ENCODE peak calls at places on chromosomes 1 and 21, in four cellular contexts. Y is activated effector memory CD4-positive, alpha-beta T cell treated with anti-CD3 and anti-CD28 coated beads, Interleukin-2, amount 50 U/mL, for 16 hours; K is COR-L47; T is fibroblast of the aortic adventitia. C is an unnamed sample.

GRCh38 chr1:227894831-227895451 is 52.8 kb downstream of the WNT9A start:
- DNase-seq in T (no peak), K (no peak), Y (peak), C (no peak)

GRCh38 chr21:34850166-34850695 is 181.4 kb downstream of the CLIC6 start:
- DNase-seq in T (no peak), K (no peak), Y (no peak), C (no peak)

GRCh38 chr1:67747667-67748066 is 62.7 kb downstream of the GADD45A start:
- DNase-seq in Y (no peak), T (peak), K (no peak), C (peak)

GRCh38 chr1:31348449-31348848 is 24.4 kb downstream of the FABP3 start:
- DNase-seq in K (no peak), Y (no peak), T (no peak), C (no peak)

GRCh38 chr1:210908257-210908656 is 225.7 kb downstream of the KCNH1 start:
- DNase-seq in T (no peak), Y (no peak), K (peak), C (no peak)

GRCh38 chr1:224542783-224543440 is 73.2 kb upstream of the CNIH3 start:
- DNase-seq in K (no peak), T (peak), Y (no peak), C (peak)

GRCh38 chr1:77831566-77831965 is 52.1 kb downstream of the MIGA1 start:
- DNase-seq in Y (no peak), T (peak), K (no peak), C (peak)

GRCh38 chr1:226064816-226065248 is 2.3 kb downstream of the H3-3A start:
- DNase-seq in K (peak), T (peak), Y (peak), C (peak)

GRCh38 chr1:65493792-65494191 is 73.3 kb downstream of the LEPR start:
- DNase-seq in K (peak), Y (no peak), T (peak), C (peak)

GRCh38 chr1:237411621-237412020 is 369.6 kb downstream of the RYR2 start:
- DNase-seq in K (no peak), T (no peak), Y (peak), C (no peak)

GRCh38 chr1:112268408-112268807 is 127.6 kb upstream of the CTTNBP2NL start:
- DNase-seq in K (no peak), Y (no peak), T (peak), C (no peak)

GRCh38 chr1:214287884-214288283 is 6.9 kb downstream of the SMYD2 start:
- DNase-seq in T (no peak), K (no peak), Y (no peak), C (no peak)

GRCh38 chr1:99621340-99621901 is 24.5 kb upstream of the PALMD start:
- DNase-seq in Y (no peak), T (no peak), K (no peak), C (no peak)

GRCh38 chr21:29384608-29385359 is 86.1 kb downstream of the BACH1 start:
- DNase-seq in K (no peak), Y (no peak), T (no peak), C (no peak)

GRCh38 chr1:52288286-52288685 is 77.7 kb downstream of the CC2D1B start:
- DNase-seq in T (peak), Y (no peak), K (no peak), C (peak)

GRCh38 chr1:23376890-23377811 is 7.5 kb upstream of the ZNF436 start:
- DNase-seq in K (no peak), T (peak), Y (no peak), C (peak)

GRCh38 chr1:1758059-1758621 is 20.1 kb downstream of the NADK start:
- DNase-seq in K (no peak), T (no peak), Y (no peak), C (no peak)

GRCh38 chr21:27346041-27346448 is 379.2 kb upstream of the ADAMTS5 start:
- DNase-seq in Y (no peak), K (no peak), T (peak), C (peak)

GRCh38 chr1:221487781-221488520 is 253.9 kb downstream of the DUSP10 start:
- DNase-seq in T (peak), K (no peak), Y (no peak), C (peak)

GRCh38 chr1:98870959-98871903 is 133.4 kb downstream of the PLPPR5 start:
- DNase-seq in Y (peak), K (no peak), T (no peak), C (peak)

GRCh38 chr1:198699167-198700015 is 60.6 kb downstream of the PTPRC start:
- DNase-seq in K (peak), Y (peak), T (peak), C (peak)

GRCh38 chr1:154641534-154641933 is 33.5 kb upstream of the ADAR start:
- DNase-seq in Y (no peak), T (no peak), K (no peak), C (no peak)

GRCh38 chr21:32392880-32393676 is at the start of gene URB1:
- DNase-seq in K (peak), Y (peak), T (peak), C (peak)

GRCh38 chr1:47515390-47515789 is 77.5 kb downstream of the FOXD2 start:
- DNase-seq in K (no peak), Y (no peak), T (no peak), C (no peak)

GRCh38 chr1:98405581-98406059 is 255.9 kb upstream of the SNX7 start:
- DNase-seq in K (no peak), Y (no peak), T (no peak), C (no peak)